ENCODE peak calls at places on chromosomes 2 and 18, in seven cellular contexts. B, T, Z, W, H, Y and L are unnamed samples. For H3K4me1, the result is how much of the 10 kb centered on the place peaks cover.

GRCh38 chr18:31034541-31034940 is 8.0 kb downstream of the DSC3 start:
- DNase-seq in B (no peak), T (no peak), Z (no peak), W (no peak), H (no peak), Y (no peak), L (no peak)

GRCh38 chr2:34215174-34215573 is 616.1 kb upstream of the FAM98A start:
- DNase-seq in B (no peak), T (no peak), Z (no peak), W (no peak), H (no peak), Y (no peak), L (no peak)

GRCh38 chr2:134897932-134898331 is 20.7 kb upstream of the CCNT2 start:
- DNase-seq in B (no peak), T (no peak), Z (no peak), W (peak), H (no peak), Y (no peak), L (no peak)

GRCh38 chr2:207663870-207664545 is 38.8 kb upstream of the METTL21A start:
- DNase-seq in B (no peak), T (no peak), Z (no peak), W (no peak), H (no peak), Y (no peak), L (no peak)

GRCh38 chr18:30245756-30246515 is 796.6 kb downstream of the DSC3 start:
- DNase-seq in B (no peak), T (no peak), Z (no peak), W (no peak), H (no peak), Y (no peak), L (no peak)

GRCh38 chr2:145096582-145096981 is 576.7 kb upstream of the ZEB2 start:
- DNase-seq in B (no peak), T (no peak), Z (no peak), W (peak), H (no peak), Y (no peak), L (no peak)

GRCh38 chr2:63525905-63526304 is 62.4 kb downstream of the WDPCP start:
- DNase-seq in B (no peak), T (no peak), Z (no peak), W (no peak), H (no peak), Y (no peak), L (no peak)

GRCh38 chr2:227186751-227187150 is 22.3 kb downstream of the COL4A3 start:
- DNase-seq in B (no peak), T (no peak), Z (no peak), W (peak), H (no peak), Y (no peak), L (no peak)

GRCh38 chr2:71702971-71703898 is 249.9 kb downstream of the DYSF start:
- DNase-seq in B (no peak), T (no peak), Z (peak), W (no peak), H (no peak), Y (no peak), L (no peak)

GRCh38 chr18:58922995-58923394 is 58.3 kb downstream of the ZNF532 start:
- DNase-seq in B (no peak), T (no peak), Z (no peak), W (no peak), H (no peak), Y (no peak), L (peak)

GRCh38 chr18:60188943-60189342 is 183.6 kb downstream of the MC4R start:
- DNase-seq in B (no peak), T (no peak), Z (no peak), W (no peak), H (no peak), Y (no peak), L (no peak)

GRCh38 chr2:202043473-202043872 is 9.8 kb downstream of the FZD7 start:
- DNase-seq in B (no peak), T (no peak), Z (no peak), W (no peak), H (no peak), Y (no peak), L (no peak)

GRCh38 chr2:85956647-85957039 is 67.9 kb upstream of the ST3GAL5 start:
- DNase-seq in B (no peak), T (no peak), Z (no peak), W (no peak), H (no peak), Y (no peak), L (no peak)

GRCh38 chr2:14516844-14517243 is 115.7 kb upstream of the LRATD1 start:
- DNase-seq in B (no peak), T (no peak), Z (no peak), W (peak), H (no peak), Y (peak), L (no peak)

GRCh38 chr2:111057045-111057444 is 63.7 kb upstream of the BCL2L11 start:
- DNase-seq in B (no peak), T (no peak), Z (no peak), W (no peak), H (no peak), Y (no peak), L (no peak)

GRCh38 chr2:176729706-176730569 is 460.7 kb downstream of the MTX2 start:
- DNase-seq in B (no peak), T (no peak), Z (peak), W (peak), H (peak), Y (peak), L (peak)

GRCh38 chr2:150480241-150480640 is 7.2 kb downstream of the RND3 start:
- DNase-seq in B (no peak), T (peak), Z (no peak), W (peak), H (no peak), Y (no peak), L (no peak)

GRCh38 chr18:48790226-48790863 is 160.4 kb downstream of the SMAD7 start:
- DNase-seq in B (no peak), T (peak), Z (peak), W (no peak), H (peak), Y (no peak), L (peak)

GRCh38 chr18:2572892-2573291 is 1.5 kb downstream of the NDC80 start:
- DNase-seq in B (no peak), T (no peak), Z (no peak), W (peak), H (no peak), Y (no peak), L (no peak)

GRCh38 chr18:12656671-12657047 is 1.2 kb downstream of the SPIRE1 start:
- DNase-seq in B (no peak), T (no peak), Z (no peak), W (peak), H (no peak), Y (peak), L (no peak)

GRCh38 chr2:152544626-152545025 is 172.6 kb downstream of the PRPF40A start:
- DNase-seq in B (no peak), T (no peak), Z (no peak), W (no peak), H (no peak), Y (no peak), L (no peak)
- H3K4me1 ChIP-seq in B (under half), T (under half), Z (under half), W (under half), H (under half), Y (under half), L (under half)

GRCh38 chr2:217799553-217800432 is 203.0 kb downstream of the TNS1 start:
- DNase-seq in B (no peak), T (peak), Z (no peak), W (no peak), H (peak), Y (no peak), L (no peak)
- H3K4me1 ChIP-seq in B (under half), T (under half), Z (under half), W (under half), H (under half), Y (under half), L (under half)

DNA sequence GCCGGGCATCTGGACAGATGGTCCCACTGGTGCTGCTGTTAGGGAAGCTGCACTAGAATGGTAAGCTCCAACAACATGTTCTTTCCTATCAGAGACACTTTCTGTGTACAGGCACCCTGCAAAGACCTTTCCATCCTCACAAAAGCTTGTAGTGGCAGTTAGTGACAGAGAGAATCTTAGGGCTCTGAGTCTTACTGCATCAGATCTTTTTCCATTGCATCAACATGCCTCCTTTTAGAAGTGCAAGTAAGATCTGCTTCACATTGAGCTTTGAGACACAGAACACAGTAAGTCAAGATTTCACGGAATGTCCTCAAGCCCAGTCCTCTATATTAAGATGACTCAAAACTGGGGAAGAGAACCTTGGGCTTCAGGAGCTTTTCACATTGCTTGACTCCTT is 52.6 kb downstream of the ARL4C start:
- DNase-seq in B (no peak), T (no peak), Z (no peak), W (peak), H (no peak), Y (no peak), L (no peak)
- H3K4me1 ChIP-seq in B (under half), T (under half), Z (under half), W (under half), H (under half), Y (under half), L (under half)

GRCh38 chr2:235008584-235009044 is 56.8 kb downstream of the SH3BP4 start:
- DNase-seq in B (no peak), T (no peak), Z (no peak), W (peak), H (no peak), Y (peak), L (peak)

GRCh38 chr2:235010117-235010729 is 58.4 kb downstream of the SH3BP4 start:
- DNase-seq in B (no peak), T (no peak), Z (no peak), W (no peak), H (no peak), Y (no peak), L (no peak)

GRCh38 chr2:235007664-235008457 is 56.0 kb downstream of the SH3BP4 start:
- DNase-seq in B (no peak), T (no peak), Z (no peak), W (no peak), H (no peak), Y (peak), L (no peak)

GRCh38 chr2:235006986-235007385 is 55.2 kb downstream of the SH3BP4 start:
- DNase-seq in B (no peak), T (no peak), Z (no peak), W (no peak), H (no peak), Y (peak), L (no peak)

DNA sequence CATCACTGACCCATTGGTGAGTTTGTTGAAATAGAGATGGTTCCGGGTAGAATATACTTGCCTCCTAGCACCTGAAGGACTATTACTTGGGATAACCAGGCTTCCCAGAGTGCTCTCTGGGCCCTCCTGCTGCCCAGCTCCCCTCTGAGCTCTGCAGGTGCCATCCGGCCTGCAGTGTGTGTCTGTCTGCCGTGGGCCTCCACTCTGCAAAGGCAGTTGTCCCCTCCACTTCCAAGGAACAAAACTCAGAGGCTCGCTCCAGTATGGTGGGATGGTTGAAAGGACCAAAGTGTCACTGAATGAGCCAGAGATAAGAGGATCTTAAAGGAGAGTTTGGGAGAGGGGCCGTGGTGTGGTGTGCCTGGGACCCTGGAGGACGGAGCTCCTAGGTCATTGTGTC is 57.3 kb downstream of the SH3BP4 start:
- DNase-seq in B (no peak), T (no peak), Z (no peak), W (no peak), H (no peak), Y (peak), L (no peak)
- H3K4me1 ChIP-seq in B (under half), T (under half), Z (under half), W (under half), H (under half), Y (under half), L (under half)

DNA sequence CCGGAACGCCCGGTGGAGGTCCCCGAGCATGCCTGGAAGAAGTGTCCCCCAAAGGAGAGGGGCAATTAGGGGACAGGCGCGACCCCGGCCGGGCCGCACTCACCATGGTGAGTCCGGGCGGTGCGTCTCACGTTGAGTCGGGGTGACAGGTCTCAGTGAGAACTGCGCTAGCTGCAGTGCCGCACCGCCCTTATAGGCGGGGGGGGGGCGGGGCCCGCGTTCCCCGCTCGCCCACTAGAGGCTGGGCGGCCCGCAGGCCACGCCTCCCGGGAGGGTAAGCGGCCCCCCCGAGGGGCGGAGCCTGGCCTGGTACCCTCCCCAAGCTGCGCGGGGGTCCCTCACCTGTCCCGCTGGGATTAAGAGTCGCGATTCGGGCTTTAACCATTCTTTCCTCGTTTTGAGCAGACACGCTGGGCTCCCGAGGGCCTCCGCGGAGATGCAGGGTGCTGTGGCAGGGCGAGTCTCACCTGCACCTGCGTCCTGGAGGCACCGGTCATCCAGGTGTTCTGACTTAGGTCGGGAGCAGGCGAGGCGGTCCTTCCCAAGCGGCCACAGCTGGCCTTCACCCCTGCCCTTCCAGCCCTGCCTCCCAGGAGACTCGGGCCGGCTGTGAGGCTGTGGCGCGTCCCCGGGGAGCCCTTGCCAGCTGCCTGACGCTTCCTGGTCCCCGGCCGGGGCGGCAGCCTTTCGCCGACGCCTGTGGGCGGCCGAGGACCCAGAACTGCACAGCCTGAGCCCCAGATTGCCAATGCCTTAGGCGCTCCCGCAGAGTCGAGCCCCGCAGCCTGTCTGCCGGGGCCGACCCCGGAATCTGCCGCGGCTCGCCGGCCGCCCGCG is at the start of gene TUBA4A:
- DNase-seq in B (peak), T (peak), Z (peak), W (peak), H (peak), Y (peak), L (peak)
- H3K4me1 ChIP-seq in B (under half), T (under half), Z (under half), W (under half), H (under half), Y (half or more), L (under half)

DNA sequence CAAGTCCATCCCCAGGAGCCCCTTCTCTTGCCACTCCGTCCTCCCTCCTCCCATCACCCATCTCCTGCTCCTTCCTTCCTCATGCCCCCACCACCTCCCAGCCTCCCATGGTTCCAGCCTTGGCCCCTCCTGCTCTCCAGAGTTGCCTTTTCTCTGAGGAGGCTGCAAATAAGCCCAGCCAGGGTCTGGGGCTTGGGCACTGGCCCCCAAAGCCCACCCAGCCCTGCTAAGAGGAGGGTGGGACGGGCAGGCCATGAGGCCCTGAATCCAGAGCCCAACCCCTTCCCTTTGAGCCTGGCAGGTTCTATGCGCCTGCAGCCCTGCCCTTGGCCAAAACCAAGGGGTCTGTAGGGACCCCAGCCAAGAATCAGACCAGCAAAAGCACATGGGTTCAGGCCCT is 71.6 kb downstream of the STPG4 start:
- DNase-seq in B (no peak), T (no peak), Z (no peak), W (no peak), H (no peak), Y (no peak), L (no peak)
- H3K4me1 ChIP-seq in B (under half), T (under half), Z (under half), W (under half), H (under half), Y (under half), L (under half)

GRCh38 chr2:174332607-174333001 is 2.1 kb upstream of the SP9 start:
- DNase-seq in B (peak), T (no peak), Z (no peak), W (no peak), H (no peak), Y (peak), L (no peak)
- H3K4me1 ChIP-seq in B (under half), T (under half), Z (under half), W (under half), H (under half), Y (under half), L (under half)